ENCODE peak calls at places on chromosome 11, in eight cellular contexts. Q is keratinocyte; A is omental fat pad; G is putamen; B is HCEC 1CT; K is lung microvascular endothelial cell; V is M059J; S is CD8-positive, alpha-beta memory T cell. T is an unnamed sample.

GRCh38 chr11:118006153-118006534 is 19.9 kb downstream of the IL10RA start:
- DNase-seq in K (no peak), B (no peak), Q (no peak), S (no peak), V (no peak), G (peak), A (no peak), T (no peak)

GRCh38 chr11:69524291-69524882 is 42.9 kb downstream of the LINC01488 start:
- DNase-seq in G (no peak), V (peak), K (peak), B (no peak), Q (no peak), S (no peak), A (no peak), T (no peak)

GRCh38 chr11:101583180-101584128 is at the start of gene TRPC6:
- DNase-seq in Q (no peak), V (no peak), B (no peak), G (no peak), A (no peak), K (no peak), S (no peak), T (no peak)

GRCh38 chr11:66279092-66279797 is 1.3 kb downstream of the CNIH2 start:
- DNase-seq in K (no peak), A (no peak), V (no peak), G (no peak), Q (no peak), S (no peak), B (no peak), T (no peak)

GRCh38 chr11:11876458-11876857 is 34.7 kb downstream of the USP47 start:
- DNase-seq in Q (no peak), G (no peak), B (peak), K (no peak), A (no peak), S (no peak), V (peak), T (peak)

GRCh38 chr11:46666516-46666915 is 33.9 kb downstream of the ARHGAP1 start:
- DNase-seq in Q (no peak), B (no peak), V (no peak), G (no peak), K (no peak), A (no peak), S (no peak), T (no peak)

GRCh38 chr11:124115782-124116616 is 749 bp downstream of the VWA5A start:
- DNase-seq in S (no peak), V (no peak), Q (peak), G (no peak), K (peak), B (no peak), A (no peak), T (no peak)

GRCh38 chr11:65279713-65280459 is 18.1 kb downstream of the POLA2 start:
- DNase-seq in S (no peak), K (peak), V (peak), A (no peak), G (no peak), B (peak), Q (peak), T (no peak)

GRCh38 chr11:103234974-103235373 is 125.7 kb downstream of the DYNC2H1 start:
- DNase-seq in Q (no peak), A (no peak), K (no peak), V (peak), G (no peak), S (no peak), B (peak), T (no peak)

GRCh38 chr11:43269229-43269928 is 42.4 kb upstream of the API5 start:
- DNase-seq in G (no peak), K (no peak), B (no peak), V (no peak), Q (no peak), A (no peak), S (no peak), T (no peak)

GRCh38 chr11:19712281-19713220 is at the start of gene NAV2:
- DNase-seq in S (peak), B (peak), Q (peak), A (peak), K (peak), V (peak), G (peak), T (peak)

GRCh38 chr11:103673773-103674172 is 362.7 kb upstream of the DDI1 start:
- DNase-seq in Q (no peak), B (peak), K (peak), V (peak), A (no peak), S (no peak), G (no peak), T (no peak)

GRCh38 chr11:5737091-5737490 is 843 bp downstream of the OR56B1 start:
- DNase-seq in B (peak), G (no peak), A (no peak), S (no peak), Q (no peak), K (no peak), V (peak), T (no peak)

GRCh38 chr11:95729462-95729861 is 60.1 kb downstream of the FAM76B start:
- DNase-seq in B (no peak), A (no peak), K (no peak), Q (no peak), S (no peak), G (no peak), V (no peak), T (no peak)

GRCh38 chr11:44987506-44987905 is 36.8 kb upstream of the TP53I11 start:
- DNase-seq in V (no peak), S (no peak), B (no peak), Q (no peak), G (no peak), K (no peak), A (no peak), T (no peak)

GRCh38 chr11:79440451-79441158 is at the start of gene TENM4:
- DNase-seq in A (peak), S (no peak), G (peak), V (peak), B (peak), K (peak), Q (no peak), T (peak)

GRCh38 chr11:108037636-108038035 is 28.9 kb downstream of the CUL5 start:
- DNase-seq in G (no peak), K (no peak), A (no peak), S (no peak), V (no peak), Q (no peak), B (peak), T (no peak)

GRCh38 chr11:111602865-111603632 is 800 bp downstream of the SIK2 start:
- DNase-seq in Q (no peak), G (peak), A (no peak), V (peak), B (peak), S (peak), K (peak), T (peak)

GRCh38 chr11:10623797-10624761 is 55.6 kb upstream of the LYVE1 start:
- DNase-seq in G (no peak), Q (no peak), V (peak), B (peak), S (no peak), A (no peak), K (no peak), T (peak)

GRCh38 chr11:10594407-10594806 is 25.9 kb upstream of the LYVE1 start:
- DNase-seq in V (no peak), S (no peak), B (no peak), A (no peak), Q (peak), G (no peak), K (no peak), T (no peak)

GRCh38 chr11:66862559-66863037 is 5.7 kb downstream of the LRFN4 start:
- DNase-seq in B (no peak), Q (no peak), K (no peak), S (no peak), V (no peak), G (no peak), A (no peak), T (no peak)

GRCh38 chr11:128415539-128415938 is 171.8 kb downstream of the ETS1 start:
- DNase-seq in A (no peak), S (no peak), V (peak), Q (no peak), B (no peak), K (peak), G (no peak), T (no peak)

GRCh38 chr11:46435679-46436078 is 44.1 kb upstream of the CHRM4 start:
- DNase-seq in G (no peak), B (no peak), K (peak), V (no peak), A (no peak), S (no peak), Q (no peak), T (no peak)

GRCh38 chr11:122843281-122844150 is 5.2 kb downstream of the CRTAM start:
- DNase-seq in S (peak), B (no peak), Q (no peak), V (no peak), G (no peak), A (no peak), K (no peak), T (peak)

GRCh38 chr11:69209038-69209350 is 53.3 kb downstream of the SMIM38 start:
- DNase-seq in A (no peak), B (no peak), G (no peak), S (no peak), Q (no peak), V (no peak), K (no peak), T (no peak)

GRCh38 chr11:20192151-20192550 is 31.9 kb upstream of the DBX1 start:
- DNase-seq in K (no peak), A (no peak), G (no peak), V (no peak), S (no peak), B (no peak), Q (no peak), T (no peak)

GRCh38 chr11:111047376-111047775 is 198.1 kb upstream of the POU2AF2 start:
- DNase-seq in S (no peak), A (no peak), Q (no peak), G (no peak), B (no peak), K (no peak), V (peak), T (no peak)

GRCh38 chr11:34643846-34644245 is 23.0 kb downstream of the EHF start:
- DNase-seq in K (no peak), G (no peak), V (peak), B (no peak), Q (no peak), S (no peak), A (no peak), T (no peak)

GRCh38 chr11:99351620-99352019 is 330.9 kb downstream of the CNTN5 start:
- DNase-seq in S (no peak), B (no peak), Q (no peak), V (peak), K (no peak), G (no peak), A (no peak), T (no peak)

GRCh38 chr11:10302744-10303557 is 1.9 kb upstream of the ADM start:
- DNase-seq in K (peak), Q (no peak), A (peak), B (peak), S (peak), V (peak), G (no peak), T (peak)

T was measured in NCI-H146.